ENCODE peak calls at places on chromosomes 5 and 9, in ten cellular contexts. G is IMR-90, Q is PC-3, O is K562, N is GM23248, W is HCT116, C is HepG2, R is hepatocyte, K is fibroblast of lung, B is neuronal stem cell. Y is an unnamed sample.

GRCh38 chr9:23733495-23734078 is 92.5 kb downstream of the ELAVL2 start:
- DNase-seq in W (no peak), Q (peak), B (no peak), G (no peak), C (no peak), K (no peak), O (no peak), R (no peak), N (no peak), Y (no peak)

GRCh38 chr5:176697267-176697928 is 50.1 kb downstream of the TSPAN17 start:
- DNase-seq in C (no peak), K (no peak), R (no peak), B (no peak), O (no peak), N (no peak), W (no peak), G (no peak), Q (no peak), Y (no peak)

GRCh38 chr5:89293849-89294248 is 410.9 kb upstream of the MEF2C start:
- DNase-seq in W (no peak), N (peak), G (peak), C (no peak), K (peak), O (no peak), R (no peak), B (no peak), Q (no peak), Y (no peak)

GRCh38 chr5:74648835-74649286 is 8.3 kb upstream of the ENC1 start:
- DNase-seq in K (peak), B (peak), W (no peak), O (peak), R (peak), G (peak), Q (peak), C (peak), N (peak), Y (peak)

GRCh38 chr9:123556464-123557435 is 200.8 kb downstream of the CRB2 start:
- DNase-seq in B (no peak), N (peak), K (no peak), Q (no peak), R (no peak), W (no peak), O (peak), C (no peak), G (peak), Y (no peak)

GRCh38 chr9:105881654-105882349 is 187.5 kb downstream of the TMEM38B start:
- DNase-seq in W (peak), C (peak), N (peak), G (peak), B (peak), O (peak), R (peak), Q (peak), K (peak), Y (peak)

GRCh38 chr5:180315762-180316212 is 23.9 kb upstream of the MAPK9 start:
- DNase-seq in Q (peak), C (peak), B (peak), R (peak), O (peak), N (peak), G (peak), W (peak), K (peak), Y (peak)

GRCh38 chr5:80238778-80239679 is 16.8 kb downstream of the SERINC5 start:
- DNase-seq in N (peak), W (no peak), R (no peak), Q (no peak), O (no peak), K (peak), C (no peak), G (peak), B (no peak), Y (no peak)

GRCh38 chr5:32264954-32265572 is 47.7 kb downstream of the MTMR12 start:
- DNase-seq in K (no peak), N (no peak), C (no peak), B (no peak), G (no peak), O (no peak), Q (no peak), R (no peak), W (no peak), Y (no peak)

GRCh38 chr5:137078171-137078665 is 420.9 kb downstream of the SPOCK1 start:
- DNase-seq in N (peak), B (no peak), K (peak), W (peak), Q (peak), G (peak), R (no peak), O (no peak), C (no peak), Y (no peak)

GRCh38 chr9:18360005-18360404 is 113.9 kb upstream of the ADAMTSL1 start:
- DNase-seq in C (no peak), R (no peak), W (no peak), Q (no peak), K (no peak), B (no peak), N (no peak), O (no peak), G (no peak), Y (peak)

GRCh38 chr5:74052441-74052840 is 426.4 kb downstream of the ARHGEF28 start:
- DNase-seq in K (no peak), C (no peak), O (no peak), N (no peak), R (no peak), W (no peak), Q (peak), B (no peak), G (no peak), Y (no peak)

GRCh38 chr5:10660135-10660534 is 96.3 kb downstream of the ANKRD33B start:
- DNase-seq in K (no peak), Q (no peak), N (no peak), C (no peak), B (no peak), O (no peak), W (no peak), G (no peak), R (no peak), Y (no peak)
- H3K4me3 ChIP-seq in K (no peak), Q (no peak), N (no peak), C (no peak), B (no peak), O (no peak), W (no peak), G (no peak), R (no peak), Y (no peak)

GRCh38 chr5:8058626-8059180 is 189.8 kb downstream of the MTRR start:
- DNase-seq in K (no peak), R (no peak), C (no peak), B (no peak), W (no peak), O (no peak), Q (no peak), N (no peak), G (no peak), Y (no peak)
- H2AFZ ChIP-seq in K (no peak), R (no peak), C (no peak), B (no peak), W (no peak), O (no peak), Q (no peak), N (no peak), G (no peak), Y (no peak)

GRCh38 chr5:39424751-39425524 is at the start of gene DAB2:
- DNase-seq in G (peak), N (peak), R (peak), K (peak), O (peak), C (peak), W (peak), Q (peak), B (peak), Y (no peak)

GRCh38 chr5:39426136-39426535 is 1.4 kb upstream of the DAB2 start:
- DNase-seq in O (no peak), G (no peak), C (no peak), B (no peak), R (no peak), Q (no peak), N (peak), K (no peak), W (no peak), Y (no peak)

GRCh38 chr5:39427633-39428032 is 2.9 kb upstream of the DAB2 start:
- DNase-seq in B (no peak), W (no peak), N (no peak), R (no peak), K (no peak), G (no peak), O (no peak), Q (no peak), C (peak), Y (no peak)

GRCh38 chr5:39428639-39429038 is 3.9 kb upstream of the DAB2 start:
- DNase-seq in N (no peak), K (peak), Q (peak), B (no peak), R (no peak), W (no peak), G (no peak), C (no peak), O (no peak), Y (no peak)

DNA sequence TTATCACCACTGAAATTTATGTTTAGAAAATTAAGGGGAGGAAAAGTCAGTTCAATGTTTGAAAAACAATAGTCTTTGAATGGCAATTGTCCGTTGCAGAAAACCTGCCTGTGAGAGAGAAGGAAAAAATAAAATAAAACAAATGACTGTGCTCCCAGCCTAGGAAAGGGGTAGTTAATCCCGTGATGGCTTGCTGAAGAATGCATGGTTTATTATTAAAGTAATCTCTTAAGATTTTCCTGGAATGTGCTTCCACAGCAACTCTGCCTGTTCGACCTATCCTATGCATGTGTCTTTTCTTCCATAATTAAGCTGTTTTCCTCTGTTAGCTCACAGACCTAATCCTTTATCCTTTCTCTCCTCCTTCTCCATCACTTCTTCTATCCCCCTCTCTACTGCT is 2.4 kb upstream of the DAB2 start:
- DNase-seq in C (no peak), Q (no peak), B (no peak), K (peak), N (peak), O (no peak), R (peak), W (no peak), G (peak), Y (no peak)
- H3K4me3 ChIP-seq in C (no peak), Q (no peak), B (no peak), K (no peak), N (peak), O (no peak), R (no peak), W (no peak), G (no peak), Y (no peak)

GRCh38 chr5:159800131-159800830 is 116.0 kb upstream of the ADRA1B start:
- DNase-seq in K (no peak), C (no peak), W (no peak), B (no peak), O (no peak), G (peak), Q (no peak), N (no peak), R (no peak), Y (no peak)
- H2AFZ ChIP-seq in K (no peak), C (no peak), W (no peak), B (no peak), O (no peak), G (no peak), Q (no peak), N (no peak), R (no peak), Y (no peak)

GRCh38 chr5:159051431-159052281 is 48.1 kb downstream of the EBF1 start:
- DNase-seq in K (no peak), Q (peak), N (peak), W (no peak), C (no peak), G (no peak), R (peak), O (no peak), B (no peak), Y (peak)
- H3K4me3 ChIP-seq in K (peak), Q (peak), N (peak), W (no peak), C (no peak), G (peak), R (peak), O (no peak), B (peak), Y (peak)

DNA sequence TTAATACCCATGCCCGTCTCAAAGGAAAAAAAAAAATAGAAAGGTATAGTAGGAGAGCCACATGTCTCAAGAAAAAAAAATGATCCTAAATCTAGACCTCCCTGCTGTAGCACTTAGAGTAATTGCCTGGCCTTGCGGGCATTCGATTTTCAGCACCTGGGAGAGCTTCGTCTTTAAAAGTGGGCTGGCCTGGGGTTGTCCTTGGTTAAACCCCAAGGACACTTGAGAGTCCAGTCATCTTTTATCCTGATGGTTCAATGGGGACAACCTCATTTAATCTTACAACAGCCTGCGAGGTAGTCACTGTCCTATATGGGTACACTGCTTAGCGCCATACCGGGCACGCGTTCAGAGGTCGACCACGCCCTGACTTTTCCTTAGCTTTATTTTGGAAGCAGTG is 60.1 kb downstream of the MAT2B start:
- DNase-seq in C (no peak), R (peak), O (no peak), K (no peak), W (no peak), B (no peak), Q (peak), N (peak), G (no peak), Y (no peak)
- H2AFZ ChIP-seq in C (peak), R (peak), O (no peak), K (peak), W (no peak), B (peak), Q (peak), N (peak), G (peak), Y (no peak)

DNA sequence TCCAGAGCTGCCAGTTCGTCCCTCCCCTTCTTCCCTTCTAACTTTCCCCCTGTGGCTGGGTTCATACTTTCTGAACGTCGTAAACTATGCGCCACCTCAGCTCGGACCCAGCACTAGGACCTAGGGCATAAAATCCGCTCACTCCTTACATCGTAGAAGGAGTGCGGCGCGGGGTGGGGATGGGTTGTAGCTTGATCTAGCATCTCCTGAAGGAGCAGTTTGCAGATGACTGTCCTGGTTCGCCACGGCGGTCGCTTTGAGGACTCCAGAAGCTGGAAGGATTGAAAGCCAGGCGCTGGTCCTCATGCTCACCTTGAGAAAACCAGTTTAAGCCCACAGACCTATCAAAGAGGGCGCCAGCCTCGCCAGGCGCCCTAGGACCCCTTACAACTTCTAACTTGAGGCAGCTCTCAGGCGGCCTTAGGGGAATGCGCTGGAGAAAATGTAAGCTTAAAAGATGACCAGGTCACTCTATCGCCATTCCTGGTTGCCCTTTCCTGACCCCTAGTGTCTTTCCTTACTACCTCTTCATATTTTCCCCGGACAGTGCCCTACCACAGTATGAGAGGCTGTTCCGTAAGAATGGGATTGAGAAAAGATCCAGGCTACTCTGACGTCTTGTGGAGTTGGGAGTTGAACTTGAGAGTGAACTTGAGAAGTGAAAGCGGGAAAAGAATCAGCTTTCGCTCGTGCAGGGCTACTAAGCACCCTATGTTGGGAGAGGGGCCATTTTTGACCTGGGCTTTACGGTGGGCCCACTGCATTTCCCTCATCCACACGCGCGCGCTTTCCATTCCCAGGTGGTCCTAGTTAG is 2.8 kb downstream of the RORB start:
- DNase-seq in W (no peak), K (peak), R (peak), O (no peak), Q (no peak), G (no peak), B (peak), C (no peak), N (no peak), Y (no peak)
- H3K4me3 ChIP-seq in W (no peak), K (no peak), R (peak), O (no peak), Q (no peak), G (no peak), B (no peak), C (no peak), N (no peak), Y (no peak)